ENCODE peak calls at places on chromosomes 6 and 20, in eight cellular contexts. I is fibroblast of pulmonary artery, J is stomach, T is brain microvascular endothelial cell, Q is BJ, N is kidney, Y is psoas muscle, P is GM23338. M is an unnamed sample.

GRCh38 chr6:75290558-75290957 is 6.0 kb upstream of the TMEM30A start:
- DNase-seq in T (no peak), I (no peak), Y (no peak), N (no peak), Q (no peak), J (no peak), P (peak; percentile 60), M (no peak)

GRCh38 chr20:24765316-24766142 is 183.5 kb upstream of the CST7 start:
- DNase-seq in N (no peak), I (no peak), J (peak; percentile 14), Q (no peak), T (no peak), P (no peak), Y (no peak), M (no peak)

GRCh38 chr6:20302702-20303251 is 90.5 kb upstream of the MBOAT1 start:
- DNase-seq in J (no peak), Q (no peak), T (peak; percentile 7), N (no peak), I (peak; percentile 8), P (no peak), Y (no peak), M (no peak)

GRCh38 chr6:158766621-158767435 is 52.3 kb downstream of the EZR start:
- DNase-seq in N (peak; percentile 65), P (no peak), Y (no peak), I (no peak), Q (no peak), J (no peak), T (no peak), M (no peak)

GRCh38 chr6:85865665-85866372 is 223.1 kb upstream of the SYNCRIP start:
- DNase-seq in J (no peak), I (peak; percentile 84), T (peak; percentile 66), P (no peak), Q (no peak), Y (no peak), N (no peak), M (peak; percentile 56)

GRCh38 chr20:48708630-48709029 is 119.2 kb downstream of the PREX1 start:
- DNase-seq in J (no peak), I (no peak), N (no peak), Q (no peak), Y (no peak), P (no peak), T (no peak), M (no peak)

GRCh38 chr6:10778230-10778629 is 30.6 kb downstream of the TMEM14B start:
- DNase-seq in P (no peak), T (no peak), Q (no peak), I (no peak), N (no peak), J (no peak), Y (no peak), M (no peak)

GRCh38 chr6:158666637-158667359 is 16.9 kb downstream of the SYTL3 start:
- DNase-seq in Q (no peak), T (no peak), Y (no peak), N (no peak), P (no peak), J (peak; percentile 74), I (peak; percentile 71), M (no peak)

GRCh38 chr6:33693186-33694158 is 18.0 kb downstream of the UQCC2 start:
- DNase-seq in N (peak; percentile 71), T (no peak), Y (peak; percentile 74), P (no peak), Q (no peak), I (no peak), J (no peak), M (no peak)

GRCh38 chr20:25397827-25398226 is 7.2 kb upstream of the ABHD12 start:
- DNase-seq in I (no peak), Y (no peak), N (no peak), Q (no peak), J (no peak), P (no peak), T (no peak), M (no peak)

GRCh38 chr6:105301072-105301503 is 101.8 kb downstream of the PREP start:
- DNase-seq in Q (no peak), Y (no peak), I (no peak), P (no peak), T (no peak), J (no peak), N (no peak), M (no peak)

GRCh38 chr6:30814137-30815084 is 69.9 kb upstream of the DDR1 start:
- DNase-seq in Q (no peak), T (no peak), J (peak; percentile 35), P (no peak), N (no peak), I (peak; percentile 84), Y (no peak), M (peak; percentile 59)

GRCh38 chr20:51376121-51376520 is 166.4 kb downstream of the NFATC2 start:
- DNase-seq in J (no peak), I (no peak), T (no peak), Q (no peak), Y (no peak), P (no peak), N (no peak), M (no peak)

GRCh38 chr6:130945401-130945919 is 117.6 kb downstream of the EPB41L2 start:
- DNase-seq in Y (no peak), T (no peak), N (no peak), Q (no peak), I (peak; percentile 84), P (peak; percentile 27), J (no peak), M (no peak)

GRCh38 chr6:143549630-143550268 is 38.2 kb upstream of the FUCA2 start:
- DNase-seq in N (no peak), J (no peak), I (no peak), Y (no peak), Q (no peak), T (no peak), P (no peak), M (peak; percentile 56)

GRCh38 chr6:5378331-5378730 is 117.0 kb downstream of the FARS2 start:
- DNase-seq in Q (no peak), Y (no peak), T (no peak), P (peak; percentile 16), N (no peak), J (no peak), I (no peak), M (no peak)

GRCh38 chr6:79536615-79536968 is 638 bp downstream of the LCA5 start:
- DNase-seq in T (peak; percentile 44), Q (no peak), N (no peak), J (no peak), I (peak; percentile 55), Y (peak; percentile 58), P (no peak), M (no peak)

GRCh38 chr6:121619013-121619412 is 183.6 kb downstream of the GJA1 start:
- DNase-seq in I (no peak), T (no peak), N (no peak), P (peak; percentile 93), Y (no peak), Q (no peak), J (no peak), M (no peak)

GRCh38 chr6:154555075-154555677 is 44.7 kb upstream of the CNKSR3 start:
- DNase-seq in J (no peak), Y (no peak), I (peak; percentile 14), Q (no peak), N (no peak), T (no peak), P (no peak), M (peak; percentile 99)

GRCh38 chr6:83592770-83593394 is 80.5 kb downstream of the PRSS35 start:
- DNase-seq in T (peak; percentile 17), N (no peak), I (peak; percentile 9), P (peak; percentile 77), J (no peak), Y (no peak), Q (no peak), M (no peak)

GRCh38 chr6:95693108-95693507 is 115.8 kb downstream of the MANEA start:
- DNase-seq in Q (no peak), T (no peak), I (no peak), Y (no peak), P (peak; percentile 38), J (no peak), N (no peak), M (no peak)

GRCh38 chr6:1839315-1839714 is 229.6 kb downstream of the FOXC1 start:
- DNase-seq in Y (no peak), I (no peak), P (no peak), T (no peak), N (no peak), J (no peak), Q (no peak), M (no peak)

GRCh38 chr6:1840491-1841121 is 230.9 kb downstream of the FOXC1 start:
- DNase-seq in J (no peak), I (no peak), Q (no peak), P (no peak), Y (no peak), T (no peak), N (no peak), M (no peak)

GRCh38 chr6:1838604-1839003 is 228.9 kb downstream of the FOXC1 start:
- DNase-seq in Y (no peak), T (no peak), N (no peak), Q (no peak), J (no peak), P (no peak), I (peak; percentile 27), M (peak; percentile 58)

GRCh38 chr6:1842334-1842733 is 232.6 kb downstream of the FOXC1 start:
- DNase-seq in T (no peak), J (no peak), P (no peak), Q (no peak), Y (no peak), I (no peak), N (no peak), M (no peak)

GRCh38 chr6:1841131-1841530 is 231.4 kb downstream of the FOXC1 start:
- DNase-seq in I (no peak), N (no peak), Q (no peak), P (no peak), T (no peak), Y (no peak), J (no peak), M (no peak)
- H3K4me3 ChIP-seq in I (no peak overlapping the region), N (no peak overlapping the region), Q (no peak overlapping the region), P (no peak overlapping the region), T (no peak overlapping the region), Y (no peak overlapping the region), J (no peak overlapping the region), M (no peak overlapping the region)

GRCh38 chr6:128882991-128883571 is at the start of gene LAMA2:
- DNase-seq in N (peak; percentile 95), T (peak; percentile 65), Q (peak; percentile 43), I (peak; percentile 82), J (peak; percentile 72), Y (peak; percentile 94), P (peak; percentile 85), M (peak; percentile 33)
- TF ChIP-seq CTCF in N (no peak), T (peak; percentile 36), Q (peak; percentile 47), I (no peak), J (no peak), Y (peak; percentile 15), P (peak; percentile 33), M (peak; percentile 22)

GRCh38 chr6:44081753-44082152 is 45.5 kb downstream of the MRPL14 start:
- DNase-seq in N (no peak), Y (peak; percentile 19), T (no peak), I (no peak), J (no peak), Q (no peak), P (no peak), M (no peak)
- H3K4me3 ChIP-seq in N (no peak overlapping the region), Y (no peak overlapping the region), T (no peak overlapping the region), I (no peak overlapping the region), J (no peak overlapping the region), Q (no peak overlapping the region), P (no peak overlapping the region), M (no peak overlapping the region)

GRCh38 chr6:81753709-81754678 is 1.5 kb upstream of the TENT5A start:
- DNase-seq in Q (no peak), J (peak; percentile 81), Y (peak; percentile 92), P (peak; percentile 77), N (peak; percentile 95), T (peak; percentile 59), I (peak; percentile 68), M (no peak)
- TF ChIP-seq CTCF in Q (peak; percentile 87), J (no peak), Y (peak; percentile 76), P (peak; percentile 76), N (peak; percentile 80), T (peak; percentile 84), I (peak; percentile 67), M (peak; percentile 71)

M was measured in retinal pigment epithelial cell.